ENCODE peak calls at places on chromosomes 16 and 17, in five cellular contexts. F is NCI-H1694 treated with DMSO at 0.1 percent for 48 hours; L is A549; Q is activated CD4-positive, alpha-beta T cell treated with anti-CD3 and anti-CD28 coated beads for 24 hours; D is Caco-2. E is an unnamed sample.

GRCh38 chr16:79800016-79800608 is 199.6 kb upstream of the MAF start:
- DNase-seq in F (no peak), L (no peak), Q (no peak), D (no peak), E (no peak)

GRCh38 chr16:87054154-87054553 is 263.0 kb downstream of the C16orf95 start:
- DNase-seq in F (no peak), L (no peak), Q (no peak), D (no peak), E (no peak)

GRCh38 chr17:5922476-5922875 is 147.7 kb upstream of the WSCD1 start:
- DNase-seq in F (no peak), L (no peak), Q (no peak), D (no peak), E (no peak)

GRCh38 chr17:65198653-65199382 is 61.6 kb downstream of the RGS9 start:
- DNase-seq in F (peak; percentile 78), L (peak; percentile 97), Q (no peak), D (peak; percentile 45), E (no peak)

GRCh38 chr16:87581867-87582220 is 20.5 kb upstream of the JPH3 start:
- DNase-seq in F (no peak), L (peak; percentile 95), Q (no peak), D (peak; percentile 59), E (no peak)

GRCh38 chr17:62125307-62125706 is 60.2 kb upstream of the MED13 start:
- DNase-seq in F (no peak), L (no peak), Q (no peak), D (no peak), E (no peak)

GRCh38 chr16:26992661-26993365 is 73.9 kb upstream of the C16orf82 start:
- DNase-seq in F (no peak), L (no peak), Q (no peak), D (no peak), E (no peak)

GRCh38 chr16:685967-686366 is 1.8 kb upstream of the JMJD8 start:
- DNase-seq in F (no peak), L (no peak), Q (no peak), D (peak; percentile 83), E (no peak)

GRCh38 chr16:3797473-3797872 is 80.1 kb upstream of the TRAP1 start:
- DNase-seq in F (no peak), L (no peak), Q (no peak), D (no peak), E (no peak)

GRCh38 chr17:61361084-61361483 is 38.6 kb upstream of the TBX2 start:
- DNase-seq in F (no peak), L (no peak), Q (no peak), D (no peak), E (no peak)

GRCh38 chr16:4734730-4735575 is 616 bp downstream of the DNAAF8 start:
- DNase-seq in F (peak; percentile 30), L (peak; percentile 81), Q (peak; percentile 93), D (peak; percentile 90), E (peak; percentile 92)

GRCh38 chr17:64498308-64499203 is 1.7 kb upstream of the POLG2 start:
- DNase-seq in F (no peak), L (no peak), Q (no peak), D (peak; percentile 9), E (no peak)

GRCh38 chr17:82018152-82019041 is 4.3 kb downstream of the CENPX start:
- DNase-seq in F (no peak), L (no peak), Q (no peak), D (no peak), E (no peak)

GRCh38 chr16:4032768-4033167 is 83.5 kb downstream of the ADCY9 start:
- DNase-seq in F (no peak), L (no peak), Q (no peak), D (no peak), E (no peak)

GRCh38 chr17:58576679-58577367 is 62.4 kb upstream of the MTMR4 start:
- DNase-seq in F (no peak), L (no peak), Q (no peak), D (no peak), E (no peak)

GRCh38 chr16:49788505-49788904 is 67.4 kb downstream of the ZNF423 start:
- DNase-seq in F (no peak), L (no peak), Q (no peak), D (no peak), E (no peak)

GRCh38 chr16:9534759-9535158 is 443.3 kb downstream of the HAPSTR1 start:
- DNase-seq in F (no peak), L (no peak), Q (no peak), D (no peak), E (no peak)

GRCh38 chr17:63718981-63719380 is 19.1 kb upstream of the LIMD2 start:
- DNase-seq in F (no peak), L (no peak), Q (no peak), D (no peak), E (no peak)

GRCh38 chr16:48206594-48207242 is 37.4 kb upstream of the LONP2 start:
- DNase-seq in F (no peak), L (no peak), Q (no peak), D (no peak), E (no peak)

GRCh38 chr16:4801051-4801961 is 1.1 kb downstream of the ROGDI start:
- DNase-seq in F (no peak), L (no peak), Q (peak; percentile 8), D (no peak), E (no peak)

GRCh38 chr16:73053379-73054130 is 5.6 kb upstream of the ZFHX3 start:
- DNase-seq in F (no peak), L (peak; percentile 78), Q (no peak), D (no peak), E (no peak)

GRCh38 chr16:13316008-13316407 is 414.6 kb downstream of the SHISA9 start:
- DNase-seq in F (no peak), L (no peak), Q (no peak), D (no peak), E (no peak)

GRCh38 chr17:20206068-20206467 is 196.9 kb downstream of the SPECC1 start:
- DNase-seq in F (no peak), L (peak; percentile 44), Q (peak; percentile 2), D (no peak), E (peak; percentile 22)

GRCh38 chr17:57877803-57878202 is 28.0 kb upstream of the MRPS23 start:
- DNase-seq in F (no peak), L (no peak), Q (no peak), D (no peak), E (no peak)

GRCh38 chr17:45398800-45399199 is 33.9 kb downstream of the ARHGAP27 start:
- DNase-seq in F (no peak), L (no peak), Q (no peak), D (no peak), E (no peak)

E was measured in stimulated activated CD8-positive, alpha-beta memory T cell treated with anti-CD3 and anti-CD28 coated beads, Interleukin-7, amount 100 ng/mL, for 48 hours.